ENCODE peak calls at places on chromosomes 2 and 18, in ten cellular contexts. One of them, this sample, is unnamed.

GRCh38 chr18:26482567-26482966 is 65.8 kb downstream of the KCTD1 start:
- DNase-seq in lower lobe of right lung: no peak
- DNase-seq in uterus: no peak
- DNase-seq in tibial artery: no peak
- DNase-seq in cardiac muscle cell: no peak
- DNase-seq in hepatocyte: no peak
- DNase-seq in heart right ventricle: no peak
- DNase-seq in MM.1S: no peak
- DNase-seq in breast epithelium: no peak
- DNase-seq in H1: peak; percentile 68
- DNase-seq in this sample: no peak

GRCh38 chr2:8602809-8603208 is 79.0 kb upstream of the ID2 start:
- DNase-seq in lower lobe of right lung: peak; percentile 36
- DNase-seq in uterus: no peak
- DNase-seq in tibial artery: no peak
- DNase-seq in cardiac muscle cell: no peak
- DNase-seq in hepatocyte: no peak
- DNase-seq in heart right ventricle: no peak
- DNase-seq in MM.1S: no peak
- DNase-seq in breast epithelium: no peak
- DNase-seq in H1: no peak
- DNase-seq in this sample: no peak

GRCh38 chr2:228700638-228701037 is 519.2 kb upstream of the SPHKAP start:
- DNase-seq in lower lobe of right lung: no peak
- DNase-seq in uterus: no peak
- DNase-seq in tibial artery: no peak
- DNase-seq in cardiac muscle cell: peak; percentile 82
- DNase-seq in hepatocyte: no peak
- DNase-seq in heart right ventricle: no peak
- DNase-seq in MM.1S: peak; percentile 16
- DNase-seq in breast epithelium: no peak
- DNase-seq in H1: no peak
- DNase-seq in this sample: no peak

GRCh38 chr18:77144451-77145118 is 12.0 kb upstream of the MBP start:
- DNase-seq in lower lobe of right lung: no peak
- DNase-seq in uterus: no peak
- DNase-seq in tibial artery: no peak
- DNase-seq in cardiac muscle cell: no peak
- DNase-seq in hepatocyte: no peak
- DNase-seq in heart right ventricle: no peak
- DNase-seq in MM.1S: no peak
- DNase-seq in breast epithelium: no peak
- DNase-seq in H1: no peak
- DNase-seq in this sample: no peak

GRCh38 chr2:25885933-25886332 is 7.6 kb upstream of the ASXL2 start:
- DNase-seq in lower lobe of right lung: no peak
- DNase-seq in uterus: no peak
- DNase-seq in tibial artery: no peak
- DNase-seq in cardiac muscle cell: no peak
- DNase-seq in hepatocyte: peak; percentile 21
- DNase-seq in heart right ventricle: no peak
- DNase-seq in MM.1S: no peak
- DNase-seq in breast epithelium: no peak
- DNase-seq in H1: no peak
- DNase-seq in this sample: no peak

GRCh38 chr2:206275274-206276160 is 1.1 kb downstream of the ZDBF2 start:
- DNase-seq in lower lobe of right lung: no peak
- DNase-seq in uterus: no peak
- DNase-seq in tibial artery: no peak
- DNase-seq in cardiac muscle cell: peak; percentile 67
- DNase-seq in hepatocyte: peak; percentile 46
- DNase-seq in heart right ventricle: no peak
- DNase-seq in MM.1S: peak; percentile 91
- DNase-seq in breast epithelium: no peak
- DNase-seq in H1: no peak
- DNase-seq in this sample: no peak

GRCh38 chr2:197345846-197346370 is 35.3 kb upstream of the ANKRD44 start:
- DNase-seq in lower lobe of right lung: no peak
- DNase-seq in uterus: no peak
- DNase-seq in tibial artery: no peak
- DNase-seq in cardiac muscle cell: no peak
- DNase-seq in hepatocyte: no peak
- DNase-seq in heart right ventricle: no peak
- DNase-seq in MM.1S: no peak
- DNase-seq in breast epithelium: no peak
- DNase-seq in H1: no peak
- DNase-seq in this sample: no peak

GRCh38 chr2:216533504-216534068 is 34.9 kb downstream of the RPL37A start:
- DNase-seq in lower lobe of right lung: no peak
- DNase-seq in uterus: no peak
- DNase-seq in tibial artery: no peak
- DNase-seq in cardiac muscle cell: no peak
- DNase-seq in hepatocyte: no peak
- DNase-seq in heart right ventricle: no peak
- DNase-seq in MM.1S: no peak
- DNase-seq in breast epithelium: no peak
- DNase-seq in H1: no peak
- DNase-seq in this sample: no peak

GRCh38 chr2:160940699-160941098 is 219.5 kb upstream of the TANK start:
- DNase-seq in lower lobe of right lung: no peak
- DNase-seq in uterus: no peak
- DNase-seq in tibial artery: no peak
- DNase-seq in cardiac muscle cell: no peak
- DNase-seq in hepatocyte: no peak
- DNase-seq in heart right ventricle: no peak
- DNase-seq in MM.1S: peak; percentile 90
- DNase-seq in breast epithelium: no peak
- DNase-seq in H1: no peak
- DNase-seq in this sample: no peak

GRCh38 chr2:12397861-12398260 is 318.9 kb upstream of the TRIB2 start:
- DNase-seq in lower lobe of right lung: no peak
- DNase-seq in uterus: no peak
- DNase-seq in tibial artery: no peak
- DNase-seq in cardiac muscle cell: no peak
- DNase-seq in hepatocyte: no peak
- DNase-seq in heart right ventricle: peak; percentile 6
- DNase-seq in MM.1S: peak; percentile 27
- DNase-seq in breast epithelium: no peak
- DNase-seq in H1: no peak
- DNase-seq in this sample: no peak

GRCh38 chr2:14778015-14778414 is 145.5 kb downstream of the LRATD1 start:
- DNase-seq in lower lobe of right lung: no peak
- DNase-seq in uterus: no peak
- DNase-seq in tibial artery: no peak
- DNase-seq in cardiac muscle cell: no peak
- DNase-seq in hepatocyte: no peak
- DNase-seq in heart right ventricle: no peak
- DNase-seq in MM.1S: no peak
- DNase-seq in breast epithelium: no peak
- DNase-seq in H1: no peak
- DNase-seq in this sample: no peak

GRCh38 chr2:101152195-101153076 is 1.3 kb upstream of the TBC1D8 start:
- DNase-seq in lower lobe of right lung: no peak
- DNase-seq in uterus: peak; percentile 59
- DNase-seq in tibial artery: peak; percentile 74
- DNase-seq in cardiac muscle cell: peak; percentile 70
- DNase-seq in hepatocyte: peak; percentile 63
- DNase-seq in heart right ventricle: peak; percentile 47
- DNase-seq in MM.1S: peak; percentile 83
- DNase-seq in breast epithelium: peak; percentile 42
- DNase-seq in H1: peak; percentile 76
- DNase-seq in this sample: no peak

GRCh38 chr2:238502088-238502810 is 75.5 kb downstream of the ASB1 start:
- DNase-seq in lower lobe of right lung: no peak
- DNase-seq in uterus: no peak
- DNase-seq in tibial artery: peak; percentile 23
- DNase-seq in cardiac muscle cell: no peak
- DNase-seq in hepatocyte: no peak
- DNase-seq in heart right ventricle: no peak
- DNase-seq in MM.1S: no peak
- DNase-seq in breast epithelium: no peak
- DNase-seq in H1: peak; percentile 8
- DNase-seq in this sample: no peak

GRCh38 chr2:199019898-199020507 is 437.7 kb downstream of the SATB2 start:
- DNase-seq in lower lobe of right lung: no peak
- DNase-seq in uterus: no peak
- DNase-seq in tibial artery: no peak
- DNase-seq in cardiac muscle cell: peak; percentile 13
- DNase-seq in hepatocyte: peak; percentile 60
- DNase-seq in heart right ventricle: no peak
- DNase-seq in MM.1S: peak; percentile 18
- DNase-seq in breast epithelium: no peak
- DNase-seq in H1: no peak
- DNase-seq in this sample: no peak
- TF ChIP-seq CTCF in lower lobe of right lung: peak; percentile 25
- TF ChIP-seq CTCF in uterus: no peak
- TF ChIP-seq CTCF in tibial artery: peak; percentile 14
- TF ChIP-seq CTCF in cardiac muscle cell: peak; percentile 27
- TF ChIP-seq CTCF in hepatocyte: peak; percentile 53
- TF ChIP-seq CTCF in heart right ventricle: no peak
- TF ChIP-seq CTCF in MM.1S: peak; percentile 29
- TF ChIP-seq CTCF in breast epithelium: peak; percentile 13
- TF ChIP-seq CTCF in H1: peak; percentile 46
- TF ChIP-seq CTCF in this sample: no peak

GRCh38 chr2:231373184-231373583 is 22.3 kb upstream of the B3GNT7 start:
- DNase-seq in lower lobe of right lung: no peak
- DNase-seq in uterus: no peak
- DNase-seq in tibial artery: no peak
- DNase-seq in cardiac muscle cell: no peak
- DNase-seq in hepatocyte: no peak
- DNase-seq in heart right ventricle: no peak
- DNase-seq in MM.1S: no peak
- DNase-seq in breast epithelium: no peak
- DNase-seq in H1: no peak
- DNase-seq in this sample: no peak
- TF ChIP-seq CTCF in lower lobe of right lung: no peak
- TF ChIP-seq CTCF in uterus: no peak
- TF ChIP-seq CTCF in tibial artery: no peak
- TF ChIP-seq CTCF in cardiac muscle cell: no peak
- TF ChIP-seq CTCF in hepatocyte: no peak
- TF ChIP-seq CTCF in heart right ventricle: no peak
- TF ChIP-seq CTCF in MM.1S: no peak
- TF ChIP-seq CTCF in breast epithelium: no peak
- TF ChIP-seq CTCF in H1: no peak
- TF ChIP-seq CTCF in this sample: no peak

DNA sequence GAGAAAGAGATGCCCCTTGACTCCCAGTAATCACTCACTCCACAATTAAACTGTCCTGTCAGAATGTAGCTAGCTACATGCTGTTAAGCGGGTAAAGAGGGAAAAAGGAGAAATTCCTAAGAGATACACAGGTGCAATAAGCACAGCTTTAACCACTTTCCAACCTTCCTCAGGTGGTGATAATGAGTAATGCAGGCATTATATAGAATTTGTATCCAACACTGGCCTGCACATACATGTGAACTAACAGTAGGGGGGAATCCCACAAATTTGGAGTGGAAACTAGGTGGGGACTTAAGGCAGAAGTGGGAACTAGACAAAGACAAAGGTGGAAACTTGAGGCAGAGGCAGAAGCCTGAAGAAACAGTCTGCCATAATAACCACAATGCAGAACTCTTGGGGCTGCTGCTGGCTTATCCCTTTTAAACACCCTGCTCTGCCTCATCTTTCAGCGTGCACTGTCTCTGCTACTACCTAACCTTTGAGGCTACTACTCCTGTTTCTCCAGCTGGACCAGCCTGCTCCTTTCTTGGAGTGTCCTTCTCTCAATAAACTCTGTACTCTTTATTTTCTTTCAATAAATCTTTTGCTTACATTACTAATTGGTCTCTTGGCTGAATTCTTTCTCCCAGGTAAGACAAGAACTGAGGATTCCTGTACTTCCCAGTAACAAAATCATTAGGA is 259.7 kb downstream of the PDE11A start:
- DNase-seq in lower lobe of right lung: no peak
- DNase-seq in uterus: no peak
- DNase-seq in tibial artery: no peak
- DNase-seq in cardiac muscle cell: no peak
- DNase-seq in hepatocyte: no peak
- DNase-seq in heart right ventricle: no peak
- DNase-seq in MM.1S: no peak
- DNase-seq in breast epithelium: no peak
- DNase-seq in H1: no peak
- DNase-seq in this sample: no peak
- TF ChIP-seq CTCF in lower lobe of right lung: no peak
- TF ChIP-seq CTCF in uterus: no peak
- TF ChIP-seq CTCF in tibial artery: no peak
- TF ChIP-seq CTCF in cardiac muscle cell: no peak
- TF ChIP-seq CTCF in hepatocyte: no peak
- TF ChIP-seq CTCF in heart right ventricle: no peak
- TF ChIP-seq CTCF in MM.1S: peak; percentile 11
- TF ChIP-seq CTCF in breast epithelium: no peak
- TF ChIP-seq CTCF in H1: no peak
- TF ChIP-seq CTCF in this sample: no peak

GRCh38 chr2:80549901-80550300 is 245.3 kb upstream of the LRRTM1 start:
- DNase-seq in lower lobe of right lung: no peak
- DNase-seq in uterus: no peak
- DNase-seq in tibial artery: no peak
- DNase-seq in cardiac muscle cell: no peak
- DNase-seq in hepatocyte: no peak
- DNase-seq in heart right ventricle: no peak
- DNase-seq in MM.1S: no peak
- DNase-seq in breast epithelium: no peak
- DNase-seq in H1: no peak
- DNase-seq in this sample: no peak

GRCh38 chr2:80546766-80547165 is 242.2 kb upstream of the LRRTM1 start:
- DNase-seq in lower lobe of right lung: no peak
- DNase-seq in uterus: no peak
- DNase-seq in tibial artery: no peak
- DNase-seq in cardiac muscle cell: no peak
- DNase-seq in hepatocyte: no peak
- DNase-seq in heart right ventricle: no peak
- DNase-seq in MM.1S: no peak
- DNase-seq in breast epithelium: no peak
- DNase-seq in H1: no peak
- DNase-seq in this sample: no peak

GRCh38 chr2:80547344-80547743 is 242.8 kb upstream of the LRRTM1 start:
- DNase-seq in lower lobe of right lung: no peak
- DNase-seq in uterus: no peak
- DNase-seq in tibial artery: no peak
- DNase-seq in cardiac muscle cell: no peak
- DNase-seq in hepatocyte: no peak
- DNase-seq in heart right ventricle: no peak
- DNase-seq in MM.1S: no peak
- DNase-seq in breast epithelium: no peak
- DNase-seq in H1: no peak
- DNase-seq in this sample: no peak

GRCh38 chr2:80545420-80546192 is 241.1 kb upstream of the LRRTM1 start:
- DNase-seq in lower lobe of right lung: no peak
- DNase-seq in uterus: no peak
- DNase-seq in tibial artery: no peak
- DNase-seq in cardiac muscle cell: no peak
- DNase-seq in hepatocyte: peak; percentile 65
- DNase-seq in heart right ventricle: no peak
- DNase-seq in MM.1S: no peak
- DNase-seq in breast epithelium: no peak
- DNase-seq in H1: no peak
- DNase-seq in this sample: no peak

DNA sequence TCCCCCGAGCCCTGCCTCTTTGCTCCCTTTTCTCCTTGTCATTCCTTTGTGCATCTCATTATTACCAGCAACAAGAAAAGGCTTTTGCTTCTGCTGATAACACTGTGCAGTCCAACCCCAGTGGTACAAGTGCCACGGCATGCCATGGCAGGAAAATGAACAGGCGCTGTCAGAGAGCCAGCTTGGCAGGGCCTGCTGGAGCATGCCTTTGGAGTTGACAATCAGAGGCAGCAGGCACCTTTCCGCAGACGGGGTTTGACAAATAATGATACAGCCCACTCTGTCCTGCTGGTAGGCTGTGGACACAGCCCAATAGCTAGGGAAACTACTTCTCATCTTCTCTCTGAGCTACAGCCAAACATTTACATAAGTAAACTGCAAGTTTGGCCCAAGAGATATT is 243.9 kb upstream of the LRRTM1 start:
- DNase-seq in lower lobe of right lung: no peak
- DNase-seq in uterus: no peak
- DNase-seq in tibial artery: no peak
- DNase-seq in cardiac muscle cell: no peak
- DNase-seq in hepatocyte: no peak
- DNase-seq in heart right ventricle: peak; percentile 75
- DNase-seq in MM.1S: no peak
- DNase-seq in breast epithelium: no peak
- DNase-seq in H1: no peak
- DNase-seq in this sample: no peak
- TF ChIP-seq CTCF in lower lobe of right lung: no peak
- TF ChIP-seq CTCF in uterus: no peak
- TF ChIP-seq CTCF in tibial artery: no peak
- TF ChIP-seq CTCF in cardiac muscle cell: no peak
- TF ChIP-seq CTCF in hepatocyte: no peak
- TF ChIP-seq CTCF in heart right ventricle: no peak
- TF ChIP-seq CTCF in MM.1S: no peak
- TF ChIP-seq CTCF in breast epithelium: no peak
- TF ChIP-seq CTCF in H1: no peak
- TF ChIP-seq CTCF in this sample: no peak

This sample was measured in omental fat pad.